ENCODE peak calls at places on chromosomes 12 and 14, in seven cellular contexts. One of them, this sample, is unnamed.

GRCh38 chr14:64830961-64831360 is 48.7 kb downstream of the SPTB start:
- DNase-seq in mucosa of gallbladder: no peak
- DNase-seq in stimulated activated CD8-positive, alpha-beta memory T cell treated with anti-CD3 and anti-CD28 coated beads, Interleukin-15, amount 100 ng/mL, for 1 hour: no peak
- DNase-seq in foreskin fibroblast: no peak
- DNase-seq in HTR-8/SVneo: no peak
- DNase-seq in GM04504: no peak
- DNase-seq in NCI-H1105: no peak
- DNase-seq in this sample: no peak

GRCh38 chr12:93784339-93785086 is 107.3 kb downstream of the CRADD start:
- DNase-seq in stimulated activated CD8-positive, alpha-beta memory T cell treated with anti-CD3 and anti-CD28 coated beads, Interleukin-15, amount 100 ng/mL, for 1 hour: no peak
- DNase-seq in NCI-H1105: no peak
- DNase-seq in HTR-8/SVneo: peak; percentile 19
- DNase-seq in GM04504: no peak
- DNase-seq in foreskin fibroblast: peak; percentile 80
- DNase-seq in mucosa of gallbladder: peak; percentile 28
- DNase-seq in this sample: peak; percentile 18

GRCh38 chr12:22234561-22234960 is 99.9 kb downstream of the ST8SIA1 start:
- DNase-seq in NCI-H1105: no peak
- DNase-seq in HTR-8/SVneo: no peak
- DNase-seq in GM04504: peak; percentile 76
- DNase-seq in stimulated activated CD8-positive, alpha-beta memory T cell treated with anti-CD3 and anti-CD28 coated beads, Interleukin-15, amount 100 ng/mL, for 1 hour: no peak
- DNase-seq in mucosa of gallbladder: no peak
- DNase-seq in foreskin fibroblast: peak; percentile 70
- DNase-seq in this sample: no peak

GRCh38 chr12:124422570-124423523 is 128.0 kb downstream of the RFLNA start:
- DNase-seq in stimulated activated CD8-positive, alpha-beta memory T cell treated with anti-CD3 and anti-CD28 coated beads, Interleukin-15, amount 100 ng/mL, for 1 hour: no peak
- DNase-seq in GM04504: peak; percentile 90
- DNase-seq in HTR-8/SVneo: peak; percentile 90
- DNase-seq in foreskin fibroblast: peak; percentile 93
- DNase-seq in NCI-H1105: peak; percentile 10
- DNase-seq in mucosa of gallbladder: peak; percentile 80
- DNase-seq in this sample: no peak

GRCh38 chr12:122980192-122981035 is at the start of gene ARL6IP4:
- DNase-seq in GM04504: peak; percentile 30
- DNase-seq in foreskin fibroblast: peak; percentile 62
- DNase-seq in NCI-H1105: peak; percentile 47
- DNase-seq in HTR-8/SVneo: peak; percentile 72
- DNase-seq in mucosa of gallbladder: peak; percentile 30
- DNase-seq in stimulated activated CD8-positive, alpha-beta memory T cell treated with anti-CD3 and anti-CD28 coated beads, Interleukin-15, amount 100 ng/mL, for 1 hour: peak; percentile 27
- DNase-seq in this sample: peak; percentile 50

GRCh38 chr12:52918784-52919183 is 13.9 kb upstream of the KRT8 start:
- DNase-seq in foreskin fibroblast: no peak
- DNase-seq in NCI-H1105: no peak
- DNase-seq in GM04504: no peak
- DNase-seq in mucosa of gallbladder: no peak
- DNase-seq in stimulated activated CD8-positive, alpha-beta memory T cell treated with anti-CD3 and anti-CD28 coated beads, Interleukin-15, amount 100 ng/mL, for 1 hour: no peak
- DNase-seq in HTR-8/SVneo: no peak
- DNase-seq in this sample: no peak

GRCh38 chr12:40446385-40446784 is 221.6 kb downstream of the LRRK2 start:
- DNase-seq in GM04504: no peak
- DNase-seq in stimulated activated CD8-positive, alpha-beta memory T cell treated with anti-CD3 and anti-CD28 coated beads, Interleukin-15, amount 100 ng/mL, for 1 hour: no peak
- DNase-seq in HTR-8/SVneo: no peak
- DNase-seq in NCI-H1105: peak; percentile 36
- DNase-seq in foreskin fibroblast: peak; percentile 0
- DNase-seq in mucosa of gallbladder: no peak
- DNase-seq in this sample: no peak

GRCh38 chr14:75069811-75070145 is 337 bp downstream of the ZC2HC1C start:
- DNase-seq in NCI-H1105: no peak
- DNase-seq in mucosa of gallbladder: no peak
- DNase-seq in GM04504: no peak
- DNase-seq in foreskin fibroblast: no peak
- DNase-seq in HTR-8/SVneo: no peak
- DNase-seq in stimulated activated CD8-positive, alpha-beta memory T cell treated with anti-CD3 and anti-CD28 coated beads, Interleukin-15, amount 100 ng/mL, for 1 hour: no peak
- DNase-seq in this sample: no peak

GRCh38 chr12:110578522-110579238 is 4.4 kb downstream of the PPTC7 start:
- DNase-seq in foreskin fibroblast: no peak
- DNase-seq in stimulated activated CD8-positive, alpha-beta memory T cell treated with anti-CD3 and anti-CD28 coated beads, Interleukin-15, amount 100 ng/mL, for 1 hour: no peak
- DNase-seq in GM04504: no peak
- DNase-seq in HTR-8/SVneo: no peak
- DNase-seq in mucosa of gallbladder: no peak
- DNase-seq in NCI-H1105: no peak
- DNase-seq in this sample: no peak

GRCh38 chr14:64337901-64338615 is 43.9 kb upstream of the ESR2 start:
- DNase-seq in foreskin fibroblast: peak; percentile 35
- DNase-seq in mucosa of gallbladder: peak; percentile 21
- DNase-seq in GM04504: peak; percentile 28
- DNase-seq in HTR-8/SVneo: peak; percentile 91
- DNase-seq in NCI-H1105: peak; percentile 61
- DNase-seq in stimulated activated CD8-positive, alpha-beta memory T cell treated with anti-CD3 and anti-CD28 coated beads, Interleukin-15, amount 100 ng/mL, for 1 hour: no peak
- DNase-seq in this sample: peak; percentile 1

GRCh38 chr14:73227812-73228781 is 9.2 kb upstream of the PAPLN start:
- DNase-seq in GM04504: peak; percentile 65
- DNase-seq in NCI-H1105: no peak
- DNase-seq in foreskin fibroblast: peak; percentile 47
- DNase-seq in stimulated activated CD8-positive, alpha-beta memory T cell treated with anti-CD3 and anti-CD28 coated beads, Interleukin-15, amount 100 ng/mL, for 1 hour: no peak
- DNase-seq in mucosa of gallbladder: peak; percentile 42
- DNase-seq in HTR-8/SVneo: peak; percentile 97
- DNase-seq in this sample: no peak

GRCh38 chr12:50734409-50735263 is 29.3 kb upstream of the ATF1 start:
- DNase-seq in mucosa of gallbladder: no peak
- DNase-seq in HTR-8/SVneo: peak; percentile 32
- DNase-seq in foreskin fibroblast: no peak
- DNase-seq in stimulated activated CD8-positive, alpha-beta memory T cell treated with anti-CD3 and anti-CD28 coated beads, Interleukin-15, amount 100 ng/mL, for 1 hour: no peak
- DNase-seq in NCI-H1105: no peak
- DNase-seq in GM04504: no peak
- DNase-seq in this sample: no peak

GRCh38 chr12:19912996-19913395 is 455.3 kb upstream of the PDE3A start:
- DNase-seq in mucosa of gallbladder: peak; percentile 58
- DNase-seq in HTR-8/SVneo: no peak
- DNase-seq in NCI-H1105: no peak
- DNase-seq in foreskin fibroblast: no peak
- DNase-seq in GM04504: no peak
- DNase-seq in stimulated activated CD8-positive, alpha-beta memory T cell treated with anti-CD3 and anti-CD28 coated beads, Interleukin-15, amount 100 ng/mL, for 1 hour: no peak
- DNase-seq in this sample: no peak

GRCh38 chr14:105505101-105505500 is 14.1 kb downstream of the TEDC1 start:
- DNase-seq in NCI-H1105: no peak
- DNase-seq in GM04504: no peak
- DNase-seq in foreskin fibroblast: no peak
- DNase-seq in mucosa of gallbladder: no peak
- DNase-seq in HTR-8/SVneo: no peak
- DNase-seq in stimulated activated CD8-positive, alpha-beta memory T cell treated with anti-CD3 and anti-CD28 coated beads, Interleukin-15, amount 100 ng/mL, for 1 hour: no peak
- DNase-seq in this sample: no peak

GRCh38 chr14:105439179-105439578 is 19.6 kb downstream of the MTA1 start:
- DNase-seq in HTR-8/SVneo: no peak
- DNase-seq in foreskin fibroblast: no peak
- DNase-seq in NCI-H1105: no peak
- DNase-seq in GM04504: no peak
- DNase-seq in stimulated activated CD8-positive, alpha-beta memory T cell treated with anti-CD3 and anti-CD28 coated beads, Interleukin-15, amount 100 ng/mL, for 1 hour: no peak
- DNase-seq in mucosa of gallbladder: no peak
- DNase-seq in this sample: no peak

GRCh38 chr14:104968153-104968527 is 10.0 kb downstream of the AHNAK2 start:
- DNase-seq in stimulated activated CD8-positive, alpha-beta memory T cell treated with anti-CD3 and anti-CD28 coated beads, Interleukin-15, amount 100 ng/mL, for 1 hour: no peak
- DNase-seq in foreskin fibroblast: no peak
- DNase-seq in mucosa of gallbladder: peak; percentile 68
- DNase-seq in NCI-H1105: no peak
- DNase-seq in GM04504: no peak
- DNase-seq in HTR-8/SVneo: peak; percentile 71
- DNase-seq in this sample: no peak

GRCh38 chr12:51908876-51909592 is 1.7 kb downstream of the ACVRL1 start:
- DNase-seq in NCI-H1105: no peak
- DNase-seq in HTR-8/SVneo: no peak
- DNase-seq in mucosa of gallbladder: no peak
- DNase-seq in stimulated activated CD8-positive, alpha-beta memory T cell treated with anti-CD3 and anti-CD28 coated beads, Interleukin-15, amount 100 ng/mL, for 1 hour: no peak
- DNase-seq in GM04504: no peak
- DNase-seq in foreskin fibroblast: no peak
- DNase-seq in this sample: no peak

GRCh38 chr14:105455766-105456660 is 18.6 kb upstream of the CRIP2 start:
- DNase-seq in mucosa of gallbladder: no peak
- DNase-seq in NCI-H1105: no peak
- DNase-seq in foreskin fibroblast: no peak
- DNase-seq in HTR-8/SVneo: no peak
- DNase-seq in GM04504: no peak
- DNase-seq in stimulated activated CD8-positive, alpha-beta memory T cell treated with anti-CD3 and anti-CD28 coated beads, Interleukin-15, amount 100 ng/mL, for 1 hour: no peak
- DNase-seq in this sample: no peak

GRCh38 chr12:88726806-88727722 is 146.8 kb upstream of the KITLG start:
- DNase-seq in foreskin fibroblast: peak; percentile 55
- DNase-seq in GM04504: peak; percentile 7
- DNase-seq in NCI-H1105: no peak
- DNase-seq in HTR-8/SVneo: no peak
- DNase-seq in stimulated activated CD8-positive, alpha-beta memory T cell treated with anti-CD3 and anti-CD28 coated beads, Interleukin-15, amount 100 ng/mL, for 1 hour: no peak
- DNase-seq in mucosa of gallbladder: no peak
- DNase-seq in this sample: no peak

GRCh38 chr12:119068129-119068856 is 87.0 kb downstream of the SRRM4 start:
- DNase-seq in foreskin fibroblast: no peak
- DNase-seq in stimulated activated CD8-positive, alpha-beta memory T cell treated with anti-CD3 and anti-CD28 coated beads, Interleukin-15, amount 100 ng/mL, for 1 hour: no peak
- DNase-seq in HTR-8/SVneo: no peak
- DNase-seq in GM04504: no peak
- DNase-seq in mucosa of gallbladder: no peak
- DNase-seq in NCI-H1105: no peak
- DNase-seq in this sample: no peak

GRCh38 chr12:19138551-19139344 is 9.2 kb downstream of the PLEKHA5 start:
- DNase-seq in NCI-H1105: no peak
- DNase-seq in stimulated activated CD8-positive, alpha-beta memory T cell treated with anti-CD3 and anti-CD28 coated beads, Interleukin-15, amount 100 ng/mL, for 1 hour: no peak
- DNase-seq in GM04504: no peak
- DNase-seq in mucosa of gallbladder: no peak
- DNase-seq in HTR-8/SVneo: peak; percentile 71
- DNase-seq in foreskin fibroblast: no peak
- DNase-seq in this sample: no peak

GRCh38 chr12:105067511-105068031 is 16.7 kb downstream of the ALDH1L2 start:
- DNase-seq in GM04504: no peak
- DNase-seq in stimulated activated CD8-positive, alpha-beta memory T cell treated with anti-CD3 and anti-CD28 coated beads, Interleukin-15, amount 100 ng/mL, for 1 hour: no peak
- DNase-seq in NCI-H1105: no peak
- DNase-seq in HTR-8/SVneo: no peak
- DNase-seq in foreskin fibroblast: peak; percentile 42
- DNase-seq in mucosa of gallbladder: no peak
- DNase-seq in this sample: no peak

GRCh38 chr12:59615392-59616165 is 19.8 kb downstream of the SLC16A7 start:
- DNase-seq in NCI-H1105: no peak
- DNase-seq in stimulated activated CD8-positive, alpha-beta memory T cell treated with anti-CD3 and anti-CD28 coated beads, Interleukin-15, amount 100 ng/mL, for 1 hour: no peak
- DNase-seq in GM04504: no peak
- DNase-seq in mucosa of gallbladder: no peak
- DNase-seq in HTR-8/SVneo: no peak
- DNase-seq in foreskin fibroblast: no peak
- DNase-seq in this sample: no peak

GRCh38 chr14:29930283-29930682 is 2.6 kb upstream of the PRKD1 start:
- DNase-seq in NCI-H1105: no peak
- DNase-seq in GM04504: no peak
- DNase-seq in mucosa of gallbladder: no peak
- DNase-seq in stimulated activated CD8-positive, alpha-beta memory T cell treated with anti-CD3 and anti-CD28 coated beads, Interleukin-15, amount 100 ng/mL, for 1 hour: no peak
- DNase-seq in foreskin fibroblast: peak; percentile 73
- DNase-seq in HTR-8/SVneo: peak; percentile 71
- DNase-seq in this sample: no peak

GRCh38 chr12:130013771-130014484 is 110.1 kb upstream of the TMEM132D start:
- DNase-seq in mucosa of gallbladder: peak; percentile 50
- DNase-seq in HTR-8/SVneo: no peak
- DNase-seq in foreskin fibroblast: no peak
- DNase-seq in NCI-H1105: peak; percentile 71
- DNase-seq in stimulated activated CD8-positive, alpha-beta memory T cell treated with anti-CD3 and anti-CD28 coated beads, Interleukin-15, amount 100 ng/mL, for 1 hour: no peak
- DNase-seq in GM04504: no peak
- DNase-seq in this sample: no peak

GRCh38 chr12:19847294-19848059 is 408.2 kb downstream of the AEBP2 start:
- DNase-seq in mucosa of gallbladder: no peak
- DNase-seq in NCI-H1105: no peak
- DNase-seq in foreskin fibroblast: no peak
- DNase-seq in GM04504: no peak
- DNase-seq in stimulated activated CD8-positive, alpha-beta memory T cell treated with anti-CD3 and anti-CD28 coated beads, Interleukin-15, amount 100 ng/mL, for 1 hour: no peak
- DNase-seq in HTR-8/SVneo: no peak
- DNase-seq in this sample: no peak

GRCh38 chr12:69993433-69993832 is 168.4 kb downstream of the MYRFL start:
- DNase-seq in stimulated activated CD8-positive, alpha-beta memory T cell treated with anti-CD3 and anti-CD28 coated beads, Interleukin-15, amount 100 ng/mL, for 1 hour: no peak
- DNase-seq in NCI-H1105: no peak
- DNase-seq in GM04504: no peak
- DNase-seq in HTR-8/SVneo: no peak
- DNase-seq in foreskin fibroblast: no peak
- DNase-seq in mucosa of gallbladder: no peak
- DNase-seq in this sample: no peak

GRCh38 chr12:20463920-20464524 is 95.7 kb downstream of the PDE3A start:
- DNase-seq in mucosa of gallbladder: no peak
- DNase-seq in HTR-8/SVneo: no peak
- DNase-seq in NCI-H1105: peak; percentile 16
- DNase-seq in GM04504: no peak
- DNase-seq in stimulated activated CD8-positive, alpha-beta memory T cell treated with anti-CD3 and anti-CD28 coated beads, Interleukin-15, amount 100 ng/mL, for 1 hour: no peak
- DNase-seq in foreskin fibroblast: no peak
- DNase-seq in this sample: no peak

GRCh38 chr14:33979613-33980276 is 28.9 kb upstream of the EGLN3 start:
- DNase-seq in GM04504: no peak
- DNase-seq in stimulated activated CD8-positive, alpha-beta memory T cell treated with anti-CD3 and anti-CD28 coated beads, Interleukin-15, amount 100 ng/mL, for 1 hour: no peak
- DNase-seq in mucosa of gallbladder: no peak
- DNase-seq in HTR-8/SVneo: no peak
- DNase-seq in foreskin fibroblast: no peak
- DNase-seq in NCI-H1105: no peak
- DNase-seq in this sample: no peak

GRCh38 chr14:55103005-55103640 is 25.9 kb upstream of the LGALS3 start:
- DNase-seq in stimulated activated CD8-positive, alpha-beta memory T cell treated with anti-CD3 and anti-CD28 coated beads, Interleukin-15, amount 100 ng/mL, for 1 hour: no peak
- DNase-seq in foreskin fibroblast: peak; percentile 98
- DNase-seq in GM04504: peak; percentile 93
- DNase-seq in mucosa of gallbladder: peak; percentile 91
- DNase-seq in HTR-8/SVneo: peak; percentile 96
- DNase-seq in NCI-H1105: no peak
- DNase-seq in this sample: peak; percentile 55

GRCh38 chr12:104372721-104373335 is 69.3 kb downstream of the EID3 start:
- DNase-seq in HTR-8/SVneo: no peak
- DNase-seq in foreskin fibroblast: no peak
- DNase-seq in NCI-H1105: no peak
- DNase-seq in mucosa of gallbladder: no peak
- DNase-seq in GM04504: no peak
- DNase-seq in stimulated activated CD8-positive, alpha-beta memory T cell treated with anti-CD3 and anti-CD28 coated beads, Interleukin-15, amount 100 ng/mL, for 1 hour: no peak
- DNase-seq in this sample: no peak

GRCh38 chr12:129544716-129545115 is 359.1 kb downstream of the TMEM132D start:
- DNase-seq in stimulated activated CD8-positive, alpha-beta memory T cell treated with anti-CD3 and anti-CD28 coated beads, Interleukin-15, amount 100 ng/mL, for 1 hour: no peak
- DNase-seq in GM04504: no peak
- DNase-seq in mucosa of gallbladder: no peak
- DNase-seq in foreskin fibroblast: no peak
- DNase-seq in HTR-8/SVneo: no peak
- DNase-seq in NCI-H1105: no peak
- DNase-seq in this sample: no peak

GRCh38 chr12:42172811-42173210 is 28.1 kb upstream of the GXYLT1 start:
- DNase-seq in GM04504: no peak
- DNase-seq in NCI-H1105: no peak
- DNase-seq in mucosa of gallbladder: no peak
- DNase-seq in HTR-8/SVneo: no peak
- DNase-seq in stimulated activated CD8-positive, alpha-beta memory T cell treated with anti-CD3 and anti-CD28 coated beads, Interleukin-15, amount 100 ng/mL, for 1 hour: no peak
- DNase-seq in foreskin fibroblast: no peak
- DNase-seq in this sample: no peak

GRCh38 chr12:106066051-106066705 is 72.6 kb downstream of the NUAK1 start:
- DNase-seq in mucosa of gallbladder: no peak
- DNase-seq in HTR-8/SVneo: no peak
- DNase-seq in stimulated activated CD8-positive, alpha-beta memory T cell treated with anti-CD3 and anti-CD28 coated beads, Interleukin-15, amount 100 ng/mL, for 1 hour: no peak
- DNase-seq in NCI-H1105: no peak
- DNase-seq in foreskin fibroblast: no peak
- DNase-seq in GM04504: no peak
- DNase-seq in this sample: no peak

GRCh38 chr14:105879867-105880561 is 353.6 kb downstream of the TMEM121 start:
- DNase-seq in GM04504: no peak
- DNase-seq in stimulated activated CD8-positive, alpha-beta memory T cell treated with anti-CD3 and anti-CD28 coated beads, Interleukin-15, amount 100 ng/mL, for 1 hour: no peak
- DNase-seq in mucosa of gallbladder: no peak
- DNase-seq in NCI-H1105: no peak
- DNase-seq in foreskin fibroblast: no peak
- DNase-seq in HTR-8/SVneo: no peak
- DNase-seq in this sample: no peak

GRCh38 chr12:94230357-94230905 is 82.1 kb downstream of the PLXNC1 start:
- DNase-seq in GM04504: no peak
- DNase-seq in stimulated activated CD8-positive, alpha-beta memory T cell treated with anti-CD3 and anti-CD28 coated beads, Interleukin-15, amount 100 ng/mL, for 1 hour: no peak
- DNase-seq in HTR-8/SVneo: no peak
- DNase-seq in foreskin fibroblast: no peak
- DNase-seq in NCI-H1105: no peak
- DNase-seq in mucosa of gallbladder: no peak
- DNase-seq in this sample: no peak

GRCh38 chr12:26471560-26471959 is 276.2 kb downstream of the SSPN start:
- DNase-seq in foreskin fibroblast: peak; percentile 25
- DNase-seq in GM04504: peak; percentile 17
- DNase-seq in mucosa of gallbladder: peak; percentile 13
- DNase-seq in HTR-8/SVneo: no peak
- DNase-seq in NCI-H1105: no peak
- DNase-seq in stimulated activated CD8-positive, alpha-beta memory T cell treated with anti-CD3 and anti-CD28 coated beads, Interleukin-15, amount 100 ng/mL, for 1 hour: no peak
- DNase-seq in this sample: no peak

This sample was measured in effector memory CD4-positive, alpha-beta T cell.